ENCODE peak calls at places on chromosomes 13 and 19, in nine cellular contexts. L is PC-3, V is HCT116, N is GM12878, C is A549, W is body of pancreas, E is dorsolateral prefrontal cortex, I is astrocyte, M is heart left ventricle. S is an unnamed sample.
A peak's percentile ranks its signal among the peaks of the same experiment; 100 is the strongest.

GRCh38 chr13:99027260-99027659 is 49.4 kb upstream of the DOCK9 start:
- DNase-seq in L (no peak), V (no peak), N (no peak), C (no peak), W (no peak), E (no peak), I (peak; percentile 86), M (no peak), S (no peak)

GRCh38 chr13:90721937-90722336 is 625.5 kb upstream of the MIR17HG start:
- DNase-seq in L (no peak), V (no peak), N (no peak), C (no peak), W (no peak), E (no peak), I (no peak), M (no peak), S (no peak)

GRCh38 chr19:49014123-49014869 is 2.6 kb downstream of the LHB start:
- DNase-seq in L (no peak), V (no peak), N (no peak), C (no peak), W (no peak), E (no peak), I (no peak), M (no peak), S (no peak)

GRCh38 chr13:21668665-21669599 is 1.9 kb upstream of the FGF9 start:
- DNase-seq in L (no peak), V (no peak), N (no peak), C (no peak), W (peak; percentile 18), E (no peak), I (peak; percentile 36), M (peak; percentile 37), S (no peak)

GRCh38 chr13:36713842-36714241 is 40.0 kb downstream of the SERTM1 start:
- DNase-seq in L (peak; percentile 7), V (no peak), N (no peak), C (no peak), W (no peak), E (no peak), I (peak; percentile 13), M (no peak), S (no peak)

GRCh38 chr13:53683608-53684007 is 655.0 kb downstream of the OLFM4 start:
- DNase-seq in L (no peak), V (no peak), N (no peak), C (no peak), W (no peak), E (no peak), I (no peak), M (no peak), S (no peak)

GRCh38 chr13:77386880-77387606 is 60.1 kb upstream of the MYCBP2 start:
- DNase-seq in L (peak; percentile 76), V (no peak), N (no peak), C (no peak), W (no peak), E (no peak), I (peak; percentile 87), M (no peak), S (no peak)

GRCh38 chr13:88840085-88840484 is 1168.9 kb downstream of the SLITRK5 start:
- DNase-seq in L (no peak), V (no peak), N (no peak), C (no peak), W (no peak), E (no peak), I (no peak), M (no peak), S (no peak)

GRCh38 chr13:113863511-113864302 is at the start of gene GAS6:
- DNase-seq in L (peak; percentile 39), V (no peak), N (no peak), C (peak; percentile 33), W (peak; percentile 62), E (no peak), I (no peak), M (peak; percentile 77), S (peak; percentile 69)

GRCh38 chr19:58578430-58578925 is 5.3 kb upstream of the MZF1 start:
- DNase-seq in L (no peak), V (no peak), N (no peak), C (no peak), W (no peak), E (no peak), I (no peak), M (no peak), S (no peak)

GRCh38 chr13:72973234-72973633 is 85.6 kb upstream of the KLF5 start:
- DNase-seq in L (no peak), V (no peak), N (no peak), C (no peak), W (no peak), E (no peak), I (no peak), M (no peak), S (no peak)

GRCh38 chr13:75417006-75417384 is 65.0 kb downstream of the TBC1D4 start:
- DNase-seq in L (peak; percentile 23), V (no peak), N (no peak), C (no peak), W (no peak), E (no peak), I (peak; percentile 11), M (no peak), S (no peak)

GRCh38 chr13:39196957-39197644 is 158.8 kb downstream of the NHLRC3 start:
- DNase-seq in L (peak; percentile 35), V (no peak), N (no peak), C (no peak), W (no peak), E (no peak), I (no peak), M (no peak), S (no peak)

GRCh38 chr13:42064259-42064658 is 15.8 kb downstream of the DGKH start:
- DNase-seq in L (no peak), V (no peak), N (no peak), C (no peak), W (no peak), E (no peak), I (peak; percentile 96), M (no peak), S (no peak)

DNA sequence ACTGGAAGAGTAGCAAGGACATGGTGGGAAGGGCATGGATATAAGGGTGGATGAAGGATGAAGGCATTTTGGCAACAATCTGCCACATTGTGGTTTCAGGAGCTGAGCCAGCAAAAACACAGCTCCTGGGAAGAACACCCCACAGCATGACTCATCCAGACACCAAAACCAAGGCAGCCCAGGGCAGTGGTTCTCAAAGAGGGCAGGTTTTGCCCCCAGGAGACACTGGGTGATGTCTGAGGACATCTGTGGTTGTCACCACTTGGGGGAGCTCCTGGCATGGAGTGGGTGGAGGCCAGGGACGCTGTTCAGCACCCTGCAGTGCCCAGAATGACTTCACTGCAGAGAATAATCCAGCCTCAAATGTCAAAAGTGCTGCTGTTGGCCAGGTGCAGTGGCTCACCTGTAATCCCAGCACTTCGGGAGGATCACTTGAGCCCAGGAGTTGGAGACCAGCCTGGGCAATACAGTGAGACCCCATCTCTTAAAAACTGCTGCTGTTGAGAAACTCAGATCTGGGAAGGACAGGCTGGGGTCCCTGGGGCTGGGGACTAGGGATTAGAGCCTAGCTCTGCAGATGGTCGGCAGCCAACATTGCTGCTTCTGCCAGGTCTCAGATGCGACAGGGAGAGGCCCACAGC is 16.1 kb downstream of the ZFR2 start:
- DNase-seq in L (peak; percentile 88), V (peak; percentile 79), N (no peak), C (peak; percentile 41), W (no peak), E (no peak), I (peak; percentile 81), M (no peak), S (peak; percentile 8)
- TF ChIP-seq CTCF in L (peak; percentile 65), V (peak; percentile 78), N (peak; percentile 34), C (no peak), W (peak; percentile 10), E (no peak), I (no peak), M (peak; percentile 29), S (peak; percentile 16)

DNA sequence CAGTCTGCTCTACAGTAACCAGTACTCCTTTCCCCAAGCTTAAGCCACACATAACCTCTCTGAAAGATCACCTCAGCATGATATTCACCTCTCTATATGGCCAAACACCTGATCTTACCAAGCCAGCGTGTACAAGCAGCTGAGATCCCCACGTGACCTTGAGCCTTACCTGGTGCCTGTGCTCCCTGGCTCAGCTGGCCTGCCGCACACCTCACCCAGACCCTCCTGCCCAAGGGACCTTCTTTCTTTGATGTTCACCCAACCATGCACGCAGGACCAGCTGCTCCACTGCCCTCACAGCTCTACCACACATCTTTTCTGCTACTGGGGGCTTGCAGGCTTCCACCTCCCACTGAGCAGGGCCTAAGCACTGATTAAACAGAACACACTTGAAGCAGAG is 9.0 kb downstream of the DHRS12 start:
- DNase-seq in L (no peak), V (no peak), N (no peak), C (no peak), W (no peak), E (no peak), I (no peak), M (no peak), S (no peak)
- H3K4me3 ChIP-seq in L (no peak overlapping the region), V (no peak overlapping the region), N (no peak overlapping the region), C (no peak overlapping the region), W (no peak overlapping the region), E (no peak overlapping the region), I (no peak overlapping the region), M (no peak overlapping the region), S (no peak overlapping the region)

GRCh38 chr13:112723771-112724170 is 33.9 kb downstream of the ATP11A start:
- DNase-seq in L (no peak), V (no peak), N (no peak), C (no peak), W (no peak), E (no peak), I (no peak), M (peak; percentile 22), S (no peak)
- H3K27ac ChIP-seq in L (no peak overlapping the region), V (peak overlapping the region; percentile 95), N (no peak overlapping the region), C (no peak overlapping the region), W (peak overlapping the region; percentile 87), E (peak overlapping the region; percentile 71), I (no peak overlapping the region), M (peak overlapping the region; percentile 71), S (no peak overlapping the region)

DNA sequence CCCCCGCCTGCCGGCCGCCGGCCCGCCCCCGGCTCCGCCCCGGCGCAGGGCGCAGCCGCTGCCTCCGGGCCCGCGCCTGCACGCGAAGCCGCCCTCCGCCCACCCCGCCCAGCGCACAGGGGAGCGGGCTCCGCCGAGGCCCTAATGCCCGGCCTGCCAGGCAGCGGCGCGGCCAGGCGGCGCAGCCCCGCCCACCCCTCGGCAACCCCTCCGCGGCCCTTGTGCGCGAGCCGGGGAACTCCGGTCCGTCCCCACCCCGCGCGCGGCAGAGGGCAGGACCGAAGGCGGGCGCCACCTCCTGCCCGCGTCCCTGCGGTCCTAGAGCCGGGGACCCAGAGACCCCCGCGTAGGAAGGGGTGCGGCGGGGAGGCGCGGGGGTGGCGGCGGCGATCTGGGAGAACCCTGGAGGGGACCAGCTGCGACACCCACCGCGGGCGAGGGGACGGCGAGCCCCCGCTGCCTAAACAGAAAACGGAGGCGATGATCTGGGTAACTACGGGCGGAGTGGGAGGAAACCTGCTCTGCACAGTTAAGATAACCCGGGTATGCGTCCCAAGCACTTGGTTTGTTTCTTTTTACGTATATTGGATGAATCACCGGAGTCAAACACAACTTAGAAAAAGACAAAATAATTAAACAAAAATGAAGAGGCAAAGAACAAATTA is 351 bp upstream of the USP12 start:
- DNase-seq in L (peak; percentile 86), V (peak; percentile 72), N (no peak), C (peak; percentile 60), W (peak; percentile 93), E (peak; percentile 78), I (peak; percentile 78), M (peak; percentile 95), S (peak; percentile 90)
- TF ChIP-seq CTCF in L (no peak), V (no peak), N (no peak), C (no peak), W (no peak), E (no peak), I (no peak), M (no peak), S (peak; percentile 19)